ENCODE peak calls at places on chromosomes 11 and 22, in four cellular contexts. O, Z, P and D are unnamed samples.
A peak's percentile ranks its signal among the peaks of the same experiment; 100 is the strongest.

GRCh38 chr22:31102441-31103081 is 4.8 kb downstream of the SELENOM start:
- DNase-seq in O (no peak), Z (no peak), P (peak; percentile 84), D (peak; percentile 66)

GRCh38 chr11:116537121-116537520 is 235.7 kb downstream of the BUD13 start:
- DNase-seq in Z (no peak), O (no peak), P (no peak), D (no peak)

GRCh38 chr11:63843042-63843441 is 4.1 kb downstream of the MARK2 start:
- DNase-seq in O (no peak), P (no peak), Z (no peak), D (no peak)

GRCh38 chr11:68546555-68546954 is 86.0 kb downstream of the PPP6R3 start:
- DNase-seq in P (peak; percentile 24), Z (no peak), O (peak; percentile 24), D (peak; percentile 78)

GRCh38 chr22:29972121-29972520 is 89.1 kb downstream of the MTMR3 start:
- DNase-seq in P (no peak), O (no peak), Z (no peak), D (no peak)

GRCh38 chr11:114278342-114279065 is 17.7 kb upstream of the NNMT start:
- DNase-seq in O (no peak), P (no peak), Z (no peak), D (no peak)

GRCh38 chr22:21816787-21817496 is 50.5 kb downstream of the MAPK1 start:
- DNase-seq in P (no peak), Z (peak; percentile 73), O (peak; percentile 48), D (peak; percentile 94)

GRCh38 chr22:42313204-42313603 is 42.8 kb upstream of the TCF20 start:
- DNase-seq in O (no peak), Z (no peak), P (no peak), D (peak; percentile 26)

GRCh38 chr11:390175-390574 is 3.8 kb upstream of the PKP3 start:
- DNase-seq in Z (peak; percentile 30), O (no peak), P (peak; percentile 50), D (no peak)

GRCh38 chr11:116792869-116793475 is 1.3 kb upstream of the APOA5 start:
- DNase-seq in Z (no peak), O (no peak), P (no peak), D (no peak)

GRCh38 chr22:48259991-48260670 is 1497.7 kb downstream of the TBC1D22A start:
- DNase-seq in Z (no peak), O (no peak), P (no peak), D (no peak)

GRCh38 chr11:93537022-93537421 is 6.2 kb downstream of the SMCO4 start:
- DNase-seq in O (no peak), Z (no peak), P (no peak), D (no peak)

GRCh38 chr11:120129570-120129969 is 8.3 kb downstream of the TRIM29 start:
- DNase-seq in O (no peak), Z (no peak), P (no peak), D (no peak)

GRCh38 chr11:127157225-127157624 is 156.7 kb upstream of the KIRREL3 start:
- DNase-seq in P (no peak), O (no peak), Z (no peak), D (peak; percentile 5)

GRCh38 chr11:121213568-121213893 is 79.0 kb upstream of the SC5D start:
- DNase-seq in Z (no peak), O (no peak), P (no peak), D (no peak)

GRCh38 chr22:22210375-22210774 is 34.2 kb upstream of the VPREB1 start:
- DNase-seq in P (no peak), O (no peak), Z (no peak), D (peak; percentile 13)

GRCh38 chr11:133230446-133230845 is 301.9 kb downstream of the OPCML start:
- DNase-seq in P (no peak), O (no peak), Z (no peak), D (no peak)

GRCh38 chr11:130166457-130166784 is 6.8 kb downstream of the ST14 start:
- DNase-seq in P (peak; percentile 33), Z (no peak), O (peak; percentile 87), D (peak; percentile 57)

GRCh38 chr11:132839226-132839625 is 693.1 kb downstream of the OPCML start:
- DNase-seq in O (no peak), P (no peak), Z (no peak), D (no peak)

GRCh38 chr11:31995525-31996123 is 95.2 kb upstream of the RCN1 start:
- DNase-seq in Z (no peak), O (no peak), P (no peak), D (peak; percentile 20)

GRCh38 chr22:16973591-16974297 is 34.3 kb downstream of the GAB4 start:
- DNase-seq in P (no peak), O (no peak), Z (no peak), D (no peak)

GRCh38 chr22:20238567-20239062 is 29.5 kb downstream of the RTN4R start:
- DNase-seq in Z (peak; percentile 99), P (peak; percentile 41), O (peak; percentile 74), D (peak; percentile 95)

GRCh38 chr11:83720675-83721074 is 434.5 kb upstream of the CCDC90B start:
- DNase-seq in Z (no peak), O (no peak), P (no peak), D (no peak)

GRCh38 chr11:122343247-122343646 is 227.2 kb upstream of the BLID start:
- DNase-seq in O (no peak), P (no peak), Z (no peak), D (no peak)

DNA sequence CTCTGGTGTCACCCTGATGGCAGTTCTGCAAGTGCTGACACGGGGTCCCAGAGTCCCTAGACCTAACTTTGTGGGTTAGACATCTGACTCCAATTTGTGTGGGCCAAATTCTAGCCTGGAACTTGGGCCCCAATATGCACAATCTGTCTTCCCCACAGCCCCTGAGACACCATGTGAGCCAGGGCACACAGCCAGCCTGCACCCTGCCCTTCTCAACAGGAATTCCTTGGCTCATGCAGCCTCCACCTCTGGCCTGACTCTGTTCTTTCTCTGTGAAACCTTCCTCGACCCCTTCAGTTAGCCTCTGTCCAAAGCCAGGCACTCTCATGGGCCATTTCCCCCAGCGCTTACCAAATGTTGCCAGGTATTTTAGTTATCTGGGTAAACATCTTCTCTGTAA is 59.1 kb upstream of the POU2AF1 start:
- DNase-seq in Z (no peak), P (no peak), O (no peak), D (no peak)
- TF ChIP-seq MYC in Z (no peak), P (no peak), O (no peak), D (no peak)

GRCh38 chr22:35838849-35839646 is 121.4 kb downstream of the APOL5 start:
- DNase-seq in P (peak; percentile 45), O (no peak), Z (no peak), D (peak; percentile 38)
- TF ChIP-seq MYC in P (no peak), O (no peak), Z (no peak), D (no peak)

GRCh38 chr22:45997077-45997774 is 20.3 kb upstream of the WNT7B start:
- DNase-seq in P (no peak), O (no peak), Z (peak; percentile 28), D (peak; percentile 91)
- TF ChIP-seq MYC in P (no peak), O (no peak), Z (no peak), D (peak; percentile 33)

DNA sequence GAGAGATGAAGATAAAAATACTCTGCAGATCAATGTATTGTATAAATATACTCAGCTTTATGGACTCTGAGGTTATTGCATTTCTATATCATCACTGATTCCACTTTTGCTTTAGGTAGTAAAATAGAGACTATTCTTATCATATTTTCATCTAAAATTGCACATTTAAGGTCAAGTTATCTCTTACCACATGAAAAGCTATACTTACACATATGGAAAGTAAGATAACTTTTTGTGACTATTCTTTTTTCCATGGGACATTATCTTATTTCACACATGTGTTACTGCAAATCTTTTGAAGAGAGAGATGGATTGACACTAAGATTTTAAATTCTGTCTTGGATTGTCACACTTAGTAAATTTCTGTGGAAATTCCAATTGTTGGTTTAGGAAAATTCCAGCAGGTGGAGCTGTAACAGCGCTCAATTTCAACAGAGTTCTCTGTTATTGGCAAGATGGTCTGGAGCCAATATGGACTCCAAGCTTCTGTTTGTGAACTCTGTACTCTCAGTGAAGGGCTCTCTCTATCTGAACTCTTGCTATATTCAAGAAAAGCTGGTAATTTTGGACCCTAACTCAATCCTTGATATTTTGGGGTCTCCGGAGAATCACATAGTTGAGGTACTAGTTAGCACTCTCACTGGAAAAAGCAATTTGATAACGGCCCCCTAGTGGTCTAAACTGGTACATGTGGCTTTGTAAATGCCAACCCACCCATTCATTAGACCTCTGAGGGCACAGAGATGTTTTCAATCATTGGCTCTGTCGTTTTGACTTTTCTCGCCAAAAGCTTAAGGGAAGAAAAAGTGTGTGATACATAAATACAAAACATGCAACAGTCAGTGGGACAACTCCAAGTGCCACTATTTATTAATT is 429.7 kb downstream of the ETS1 start:
- DNase-seq in Z (peak; percentile 60), O (peak; percentile 20), P (peak; percentile 44), D (peak; percentile 78)
- TF ChIP-seq MYC in Z (no peak), O (no peak), P (no peak), D (no peak)